ENCODE peak calls at places on chromosome 3, in ten cellular contexts. F, G, P, X, L, C, I, H, Q and R are unnamed samples.

GRCh38 chr3:42081814-42082473 is 9.2 kb upstream of the TRAK1 start:
- DNase-seq in Q (no peak), L (no peak), P (no peak), F (no peak), C (no peak), H (no peak), I (no peak), X (no peak), G (no peak), R (no peak)

GRCh38 chr3:177574232-177574856 is 377.1 kb upstream of the TBL1XR1 start:
- DNase-seq in L (peak; percentile 86), H (peak; percentile 57), G (peak; percentile 67), Q (peak; percentile 35), C (peak; percentile 25), P (no peak), I (no peak), F (no peak), X (peak; percentile 83), R (peak; percentile 80)

GRCh38 chr3:134665243-134665642 is 14.4 kb upstream of the KY start:
- DNase-seq in Q (no peak), H (no peak), C (no peak), I (no peak), P (no peak), F (no peak), G (no peak), X (no peak), L (no peak), R (no peak)

GRCh38 chr3:1252061-1252430 is 159.2 kb downstream of the CNTN6 start:
- DNase-seq in F (no peak), L (no peak), G (no peak), Q (no peak), P (no peak), I (no peak), C (no peak), H (no peak), X (no peak), R (no peak)

GRCh38 chr3:87461036-87461435 is 184.7 kb upstream of the POU1F1 start:
- DNase-seq in G (no peak), P (no peak), I (no peak), C (no peak), F (no peak), X (no peak), H (no peak), Q (no peak), L (no peak), R (no peak)

GRCh38 chr3:184570035-184570434 is 8.4 kb downstream of the EPHB3 start:
- DNase-seq in P (no peak), F (no peak), G (no peak), L (no peak), H (no peak), C (no peak), I (no peak), Q (no peak), X (no peak), R (no peak)

GRCh38 chr3:144549161-144549560 is 577.5 kb downstream of the DIPK2A start:
- DNase-seq in G (no peak), L (no peak), C (no peak), X (no peak), F (no peak), Q (no peak), H (peak; percentile 49), I (no peak), P (no peak), R (no peak)

GRCh38 chr3:151707216-151707615 is 26.5 kb upstream of the AADACL2 start:
- DNase-seq in C (no peak), L (no peak), P (no peak), F (no peak), X (no peak), G (no peak), Q (peak; percentile 7), H (no peak), I (no peak), R (no peak)

GRCh38 chr3:62723636-62724217 is 151.5 kb downstream of the CADPS start:
- DNase-seq in H (peak; percentile 27), G (no peak), P (no peak), C (no peak), F (no peak), X (peak; percentile 74), Q (no peak), L (peak; percentile 25), I (no peak), R (no peak)

GRCh38 chr3:567488-568173 is 371.1 kb downstream of the CHL1 start:
- DNase-seq in X (no peak), L (no peak), G (no peak), F (no peak), H (no peak), I (no peak), Q (no peak), P (no peak), C (no peak), R (no peak)

GRCh38 chr3:72587282-72587681 is 261.0 kb downstream of the SHQ1 start:
- DNase-seq in H (no peak), X (peak; percentile 67), I (no peak), P (no peak), Q (no peak), L (no peak), C (no peak), F (no peak), G (no peak), R (no peak)

GRCh38 chr3:9916734-9917680 is at the start of gene IL17RC:
- DNase-seq in F (peak; percentile 69), L (peak; percentile 95), H (peak; percentile 86), Q (peak; percentile 89), X (peak; percentile 96), C (peak; percentile 97), G (peak; percentile 90), P (no peak), I (peak; percentile 94), R (peak; percentile 83)

GRCh38 chr3:99683465-99683864 is 45.1 kb downstream of the COL8A1 start:
- DNase-seq in P (no peak), L (no peak), C (no peak), F (no peak), H (no peak), Q (no peak), G (no peak), X (no peak), I (no peak), R (no peak)

GRCh38 chr3:105322570-105323273 is 44.0 kb upstream of the ALCAM start:
- DNase-seq in Q (no peak), X (no peak), L (no peak), P (no peak), G (no peak), I (no peak), F (no peak), C (no peak), H (no peak), R (no peak)

GRCh38 chr3:153980252-153980590 is 141.0 kb upstream of the ARHGEF26 start:
- DNase-seq in H (no peak), G (no peak), L (no peak), X (peak; percentile 73), Q (no peak), F (no peak), C (peak; percentile 80), I (no peak), P (no peak), R (no peak)

GRCh38 chr3:169660709-169661566 is 2.6 kb downstream of the MECOM start:
- DNase-seq in H (no peak), G (peak; percentile 41), I (no peak), X (peak; percentile 62), F (no peak), L (no peak), C (peak; percentile 39), P (no peak), Q (no peak), R (no peak)

GRCh38 chr3:122299222-122299621 is 25.8 kb upstream of the CSTA start:
- DNase-seq in G (no peak), Q (no peak), X (no peak), L (no peak), F (no peak), C (no peak), P (no peak), I (no peak), H (no peak), R (no peak)

GRCh38 chr3:88807471-88808090 is 299.8 kb upstream of the EPHA3 start:
- DNase-seq in F (peak; percentile 24), P (no peak), I (no peak), H (no peak), L (no peak), X (peak; percentile 47), Q (peak; percentile 5), C (peak; percentile 70), G (no peak), R (no peak)

GRCh38 chr3:36843065-36844051 is 79.0 kb upstream of the DCLK3 start:
- DNase-seq in G (no peak), L (no peak), Q (peak; percentile 15), I (no peak), P (peak; percentile 30), C (peak; percentile 27), X (peak; percentile 92), H (peak; percentile 70), F (no peak), R (no peak)

GRCh38 chr3:160210799-160211221 is 14.4 kb upstream of the C3orf80 start:
- DNase-seq in P (no peak), F (peak; percentile 44), L (no peak), Q (peak; percentile 59), C (peak; percentile 68), X (no peak), H (no peak), I (no peak), G (no peak), R (no peak)